ENCODE peak calls at places on chromosome 3, in ten cellular contexts. F is mucosa of gallbladder; L is brain microvascular endothelial cell; Z is H54; W is SK-N-SH; O is kidney epithelial cell; E is activated T-helper 1 cell treated with anti-CD3 and anti-CD28 coated beads, Interleukin-2, amount 50 U/mL, for 16 hours; B is NCI-H526; Y is retinal pigment epithelial cell; S is AG09309. G is an unnamed sample.

GRCh38 chr3:23663246-23663645 is 142.5 kb upstream of the UBE2E1 start:
- DNase-seq in Y (no peak), O (no peak), L (no peak), S (no peak), B (no peak), F (no peak), W (no peak), E (no peak), Z (no peak), G (no peak)

GRCh38 chr3:18247776-18248310 is 177.3 kb downstream of the SATB1 start:
- DNase-seq in Y (no peak), E (no peak), B (no peak), S (no peak), Z (no peak), O (no peak), F (no peak), W (no peak), L (no peak), G (no peak)

GRCh38 chr3:19060404-19060803 is 87.9 kb upstream of the KCNH8 start:
- DNase-seq in S (no peak), W (no peak), O (no peak), Y (no peak), F (no peak), Z (no peak), E (no peak), B (no peak), L (no peak), G (no peak)

GRCh38 chr3:60835796-60836195 is 415.5 kb downstream of the FHIT start:
- DNase-seq in F (no peak), W (no peak), Y (no peak), Z (no peak), O (no peak), L (no peak), E (no peak), B (no peak), S (no peak), G (no peak)

GRCh38 chr3:194327030-194327413 is 24.1 kb downstream of the CPN2 start:
- DNase-seq in L (no peak), Z (no peak), O (no peak), F (no peak), E (no peak), B (no peak), W (no peak), Y (no peak), S (no peak), G (no peak)

GRCh38 chr3:12568747-12569146 is 11.9 kb downstream of the MKRN2 start:
- DNase-seq in L (no peak), Y (no peak), E (no peak), Z (no peak), B (no peak), F (no peak), O (no peak), W (no peak), S (no peak), G (no peak)

GRCh38 chr3:161107311-161107710 is 2.2 kb upstream of the B3GALNT1 start:
- DNase-seq in B (no peak), E (no peak), Y (no peak), S (no peak), F (no peak), W (no peak), Z (no peak), O (no peak), L (no peak), G (no peak)

GRCh38 chr3:125460233-125460632 is 59.8 kb downstream of the SNX4 start:
- DNase-seq in F (no peak), E (no peak), B (no peak), W (no peak), S (no peak), Y (no peak), Z (no peak), L (no peak), O (no peak), G (no peak)

GRCh38 chr3:194091141-194091540 is 44.8 kb upstream of the HES1 start:
- DNase-seq in E (no peak), F (no peak), O (peak), Y (no peak), B (no peak), S (peak), Z (peak), W (no peak), L (peak), G (peak)

GRCh38 chr3:50028336-50028735 is 60.4 kb upstream of the RBM5 start:
- DNase-seq in O (peak), W (no peak), L (peak), B (no peak), F (no peak), E (no peak), Y (no peak), S (peak), Z (no peak), G (no peak)

GRCh38 chr3:29186982-29187718 is 93.7 kb upstream of the RBMS3 start:
- DNase-seq in E (no peak), Y (peak), W (no peak), B (no peak), L (peak), Z (no peak), S (peak), F (no peak), O (peak), G (peak)

GRCh38 chr3:50165388-50166308 is 10.5 kb downstream of the SEMA3F start:
- DNase-seq in F (peak), S (peak), L (no peak), O (no peak), B (no peak), E (no peak), W (no peak), Y (peak), Z (no peak), G (no peak)

GRCh38 chr3:188554404-188554803 is 400.4 kb downstream of the LPP start:
- DNase-seq in B (no peak), Y (peak), O (no peak), L (peak), W (no peak), S (peak), F (no peak), E (no peak), Z (no peak), G (no peak)

GRCh38 chr3:20668411-20668810 is 482.4 kb upstream of the SGO1 start:
- DNase-seq in L (peak), O (no peak), W (peak), S (no peak), Y (no peak), E (no peak), Z (no peak), B (peak), F (no peak), G (no peak)

GRCh38 chr3:184561329-184562145 is at the start of gene EPHB3:
- DNase-seq in E (peak), W (peak), O (peak), Z (peak), L (peak), F (peak), S (peak), Y (peak), B (peak), G (peak)

GRCh38 chr3:160756907-160757623 is 1.0 kb downstream of the PPM1L start:
- DNase-seq in B (peak), F (no peak), W (peak), S (no peak), L (no peak), Z (no peak), O (no peak), Y (no peak), E (no peak), G (no peak)

GRCh38 chr3:124793054-124793740 is 62.9 kb downstream of the UMPS start:
- DNase-seq in B (no peak), F (no peak), E (no peak), Z (no peak), L (no peak), W (no peak), O (no peak), Y (no peak), S (no peak), G (no peak)